ENCODE peak calls at places on chromosomes 12 and 14, in five cellular contexts. Y is astrocyte of the spinal cord, H is Panc1, X is choroid plexus epithelial cell, I is uterus. J is an unnamed sample.

GRCh38 chr14:104149617-104150141 is 11.3 kb downstream of the KIF26A start:
- DNase-seq in Y (peak; percentile 72), H (no peak), X (peak; percentile 96), I (no peak), J (no peak)

GRCh38 chr12:1935700-1936378 is 17.4 kb upstream of the CACNA2D4 start:
- DNase-seq in Y (no peak), H (no peak), X (no peak), I (no peak), J (no peak)

GRCh38 chr12:98741229-98741614 is 96.1 kb downstream of the APAF1 start:
- DNase-seq in Y (no peak), H (no peak), X (no peak), I (no peak), J (no peak)

GRCh38 chr12:43338848-43339526 is 213.0 kb downstream of the ADAMTS20 start:
- DNase-seq in Y (peak; percentile 86), H (no peak), X (peak; percentile 92), I (no peak), J (peak; percentile 54)

GRCh38 chr14:93068721-93069120 is 47.0 kb downstream of the ITPK1 start:
- DNase-seq in Y (no peak), H (no peak), X (no peak), I (no peak), J (no peak)

GRCh38 chr12:109760930-109761630 is 47.5 kb downstream of the FAM222A start:
- DNase-seq in Y (no peak), H (no peak), X (no peak), I (no peak), J (no peak)

GRCh38 chr12:93563807-93564538 is 8.5 kb upstream of the SOCS2 start:
- DNase-seq in Y (peak; percentile 11), H (peak; percentile 98), X (peak; percentile 86), I (no peak), J (no peak)

GRCh38 chr14:37776791-37777499 is 181.5 kb downstream of the TTC6 start:
- DNase-seq in Y (no peak), H (no peak), X (no peak), I (no peak), J (no peak)

GRCh38 chr12:123095074-123095694 is 55.7 kb downstream of the PITPNM2 start:
- DNase-seq in Y (no peak), H (no peak), X (no peak), I (no peak), J (no peak)

GRCh38 chr12:32651956-32652210 is 27.2 kb upstream of the DNM1L start:
- DNase-seq in Y (no peak), H (no peak), X (no peak), I (no peak), J (no peak)

GRCh38 chr14:77111021-77111420 is 13.0 kb downstream of the CIPC start:
- DNase-seq in Y (peak; percentile 18), H (no peak), X (peak; percentile 22), I (peak; percentile 36), J (no peak)

GRCh38 chr12:97404549-97404948 is 58.1 kb upstream of the RMST start:
- DNase-seq in Y (peak; percentile 42), H (peak; percentile 12), X (peak; percentile 20), I (no peak), J (no peak)

GRCh38 chr12:64092507-64092906 is 129.6 kb downstream of the KICS2 start:
- DNase-seq in Y (no peak), H (no peak), X (no peak), I (no peak), J (no peak)

GRCh38 chr12:127680516-127680915 is 586.5 kb upstream of the TMEM132C start:
- DNase-seq in Y (no peak), H (no peak), X (peak; percentile 28), I (no peak), J (no peak)

GRCh38 chr14:77126074-77126325 is 15.6 kb downstream of the ZDHHC22 start:
- DNase-seq in Y (no peak), H (no peak), X (no peak), I (no peak), J (no peak)

GRCh38 chr12:44193281-44193680 is 357.4 kb downstream of the TMEM117 start:
- DNase-seq in Y (no peak), H (no peak), X (no peak), I (no peak), J (no peak)

GRCh38 chr12:62683724-62684501 is 217.3 kb downstream of the MON2 start:
- DNase-seq in Y (peak; percentile 63), H (no peak), X (peak; percentile 48), I (peak; percentile 85), J (no peak)

GRCh38 chr12:61891632-61892031 is 368.6 kb upstream of the USP15 start:
- DNase-seq in Y (no peak), H (no peak), X (peak; percentile 15), I (no peak), J (no peak)

GRCh38 chr12:1917172-1918070 is 1.0 kb downstream of the CACNA2D4 start:
- DNase-seq in Y (no peak), H (no peak), X (no peak), I (no peak), J (no peak)

GRCh38 chr12:45568808-45569207 is 160.7 kb upstream of the ARID2 start:
- DNase-seq in Y (no peak), H (no peak), X (no peak), I (no peak), J (no peak)

GRCh38 chr12:49827351-49828099 is 688 bp downstream of the NCKAP5L start:
- DNase-seq in Y (peak; percentile 61), H (no peak), X (peak; percentile 67), I (peak; percentile 70), J (peak; percentile 46)

GRCh38 chr14:93533864-93534263 is 103.1 kb downstream of the UNC79 start:
- DNase-seq in Y (no peak), H (no peak), X (no peak), I (no peak), J (no peak)

GRCh38 chr12:65958456-65958855 is 134.2 kb downstream of the HMGA2 start:
- DNase-seq in Y (no peak), H (no peak), X (no peak), I (no peak), J (no peak)

GRCh38 chr14:88611878-88612277 is 49.0 kb downstream of the ZC3H14 start:
- DNase-seq in Y (peak; percentile 14), H (no peak), X (peak; percentile 29), I (no peak), J (no peak)

GRCh38 chr12:46554461-46554860 is 181.9 kb upstream of the SLC38A2 start:
- DNase-seq in Y (no peak), H (no peak), X (no peak), I (no peak), J (no peak)

GRCh38 chr12:83198291-83198690 is 511.6 kb downstream of the TMTC2 start:
- DNase-seq in Y (no peak), H (no peak), X (no peak), I (no peak), J (no peak)

GRCh38 chr12:83199069-83199468 is 512.4 kb downstream of the TMTC2 start:
- DNase-seq in Y (no peak), H (no peak), X (no peak), I (no peak), J (no peak)

GRCh38 chr12:83196694-83197350 is 510.1 kb downstream of the TMTC2 start:
- DNase-seq in Y (no peak), H (no peak), X (no peak), I (no peak), J (no peak)

DNA sequence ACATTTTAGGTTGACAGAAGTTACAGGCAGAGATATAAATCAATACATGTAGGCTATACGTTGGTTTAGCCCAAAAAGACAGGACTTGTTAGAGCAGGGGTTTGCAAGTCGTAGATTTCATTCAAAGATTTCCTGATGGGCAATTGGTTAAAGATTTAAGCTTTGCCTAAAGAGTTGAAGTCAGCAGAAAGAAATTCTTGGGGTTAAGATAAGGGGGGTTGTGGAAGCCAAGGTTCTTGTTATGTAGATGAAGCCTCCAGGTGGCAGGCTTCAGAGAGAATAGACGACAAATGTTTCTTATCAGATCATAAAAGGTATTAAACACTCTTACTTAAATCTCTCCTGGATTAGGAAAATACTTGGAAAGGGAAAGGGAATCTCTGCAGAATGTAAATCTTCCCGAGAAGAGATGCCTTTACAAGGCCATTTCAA is 510.8 kb downstream of the TMTC2 start:
- DNase-seq in Y (no peak), H (no peak), X (no peak), I (no peak), J (no peak)
- TF ChIP-seq CTCF in Y (no peak), H (no peak), X (no peak), I (no peak), J (no peak)

GRCh38 chr14:22476882-22477281 is 112.1 kb downstream of the DAD1 start:
- DNase-seq in Y (no peak), H (no peak), X (no peak), I (no peak), J (no peak)

GRCh38 chr14:22474730-22475351 is 114.2 kb downstream of the DAD1 start:
- DNase-seq in Y (peak; percentile 66), H (no peak), X (peak; percentile 68), I (no peak), J (no peak)

GRCh38 chr14:22477569-22478194 is 111.3 kb downstream of the DAD1 start:
- DNase-seq in Y (no peak), H (no peak), X (no peak), I (no peak), J (no peak)

GRCh38 chr14:22475381-22475780 is 113.6 kb downstream of the DAD1 start:
- DNase-seq in Y (no peak), H (no peak), X (no peak), I (no peak), J (no peak)

DNA sequence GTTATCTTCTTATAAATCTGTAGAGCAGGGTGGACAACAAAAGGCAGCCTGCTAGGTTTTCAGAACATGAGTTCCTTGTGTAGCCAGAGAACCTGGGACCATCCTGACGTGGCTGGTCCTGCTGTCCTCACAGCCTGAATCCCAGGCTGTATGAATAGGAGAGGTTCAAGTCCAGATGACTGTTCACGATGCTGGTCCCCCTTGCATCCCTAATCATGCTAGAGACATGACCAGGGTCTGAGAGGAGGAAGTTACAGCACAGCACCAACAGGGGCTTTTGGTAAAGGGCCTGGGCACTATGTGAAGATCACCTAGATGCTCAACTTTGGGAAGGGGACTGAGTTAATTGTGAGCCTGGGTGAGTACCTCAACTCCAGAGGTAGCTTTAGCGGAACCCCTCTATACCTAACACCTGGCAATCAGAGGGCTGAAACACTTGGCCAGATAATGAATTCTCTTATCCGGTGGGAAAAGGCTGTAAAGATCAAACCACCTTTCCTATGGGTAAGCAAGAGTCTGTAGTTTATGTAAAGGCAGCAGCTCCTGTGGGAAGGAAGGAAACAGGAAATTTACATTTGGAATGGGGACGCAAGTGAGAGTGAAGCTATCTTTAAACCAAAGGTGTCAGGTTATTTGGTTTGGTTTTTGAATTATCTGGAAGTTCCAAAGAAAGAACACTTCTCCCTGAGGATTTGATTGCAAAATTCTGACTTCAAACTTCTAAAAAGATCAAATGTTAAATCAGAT is 112.8 kb downstream of the DAD1 start:
- DNase-seq in Y (no peak), H (no peak), X (no peak), I (no peak), J (no peak)
- H3K4me3 ChIP-seq in Y (no peak overlapping the region), H (no peak overlapping the region), X (no peak overlapping the region), I (no peak overlapping the region), J (no peak overlapping the region)

GRCh38 chr14:102606296-102606695 is 13.8 kb downstream of the RCOR1 start:
- DNase-seq in Y (no peak), H (no peak), X (no peak), I (no peak), J (no peak)
- TF ChIP-seq CTCF in Y (no peak), H (no peak), X (no peak), I (no peak), J (no peak)

DNA sequence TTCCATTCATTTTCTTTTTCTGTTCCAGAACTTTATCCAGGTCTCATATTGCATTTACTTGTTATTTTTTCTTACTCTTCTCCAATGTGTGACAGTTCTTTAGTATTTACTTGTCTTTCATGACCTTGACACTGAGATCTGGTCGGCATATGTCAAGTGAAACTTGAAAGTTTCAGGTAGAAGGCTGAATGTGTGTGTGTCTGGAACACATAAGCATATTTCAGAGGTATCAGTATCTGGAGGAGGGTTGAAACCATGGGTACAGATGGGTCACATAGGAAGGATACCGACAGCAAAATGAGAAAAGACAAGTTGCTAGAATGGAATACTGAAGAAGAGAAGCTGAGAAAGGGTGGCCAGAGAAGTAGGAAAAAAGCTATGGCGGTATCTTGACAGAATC is 22.5 kb upstream of the PTGDR start:
- DNase-seq in Y (no peak), H (no peak), X (no peak), I (no peak), J (no peak)
- H3K4me3 ChIP-seq in Y (no peak overlapping the region), H (no peak overlapping the region), X (no peak overlapping the region), I (no peak overlapping the region), J (no peak overlapping the region)

J was measured in retinal pigment epithelial cell.